ENCODE peak calls at places on chromosomes 13 and 19, in four cellular contexts. One of them, this sample, is unnamed.
A peak's percentile ranks its signal among the peaks of the same experiment; 100 is the strongest.

GRCh38 chr19:32866061-32866460 is 3.5 kb downstream of the SLC7A9 start:
- DNase-seq in HCT116: no peak
- DNase-seq in foreskin fibroblast: no peak
- DNase-seq in IMR-90: no peak
- DNase-seq in this sample: no peak

GRCh38 chr13:112931028-112931934 is 37.7 kb upstream of the MCF2L start:
- DNase-seq in HCT116: peak; percentile 46
- DNase-seq in foreskin fibroblast: peak; percentile 63
- DNase-seq in IMR-90: peak; percentile 76
- DNase-seq in this sample: peak; percentile 44

GRCh38 chr13:37923236-37923635 is 53.7 kb upstream of the TRPC4 start:
- DNase-seq in HCT116: no peak
- DNase-seq in foreskin fibroblast: no peak
- DNase-seq in IMR-90: no peak
- DNase-seq in this sample: no peak

GRCh38 chr19:10510301-10510802 is 6.9 kb downstream of the S1PR5 start:
- DNase-seq in HCT116: no peak
- DNase-seq in foreskin fibroblast: no peak
- DNase-seq in IMR-90: no peak
- DNase-seq in this sample: peak; percentile 27

GRCh38 chr19:2469102-2469914 is 6.6 kb upstream of the GADD45B start:
- DNase-seq in HCT116: peak; percentile 80
- DNase-seq in foreskin fibroblast: peak; percentile 62
- DNase-seq in IMR-90: peak; percentile 78
- DNase-seq in this sample: peak; percentile 24

GRCh38 chr13:94330552-94331071 is 148.9 kb downstream of the DCT start:
- DNase-seq in HCT116: no peak
- DNase-seq in foreskin fibroblast: no peak
- DNase-seq in IMR-90: no peak
- DNase-seq in this sample: no peak

GRCh38 chr19:36775768-36776167 is 3.2 kb upstream of the ZNF850 start:
- DNase-seq in HCT116: no peak
- DNase-seq in foreskin fibroblast: peak; percentile 44
- DNase-seq in IMR-90: no peak
- DNase-seq in this sample: no peak

GRCh38 chr19:28024920-28025319 is 1188.0 kb downstream of the UQCRFS1 start:
- DNase-seq in HCT116: no peak
- DNase-seq in foreskin fibroblast: no peak
- DNase-seq in IMR-90: no peak
- DNase-seq in this sample: no peak

GRCh38 chr13:76992548-76993001 is 694 bp downstream of the CLN5 start:
- DNase-seq in HCT116: no peak
- DNase-seq in foreskin fibroblast: peak; percentile 47
- DNase-seq in IMR-90: peak; percentile 23
- DNase-seq in this sample: no peak

GRCh38 chr13:24243311-24243710 is 66.1 kb upstream of the C1QTNF9 start:
- DNase-seq in HCT116: no peak
- DNase-seq in foreskin fibroblast: peak; percentile 26
- DNase-seq in IMR-90: no peak
- DNase-seq in this sample: no peak

GRCh38 chr13:49625392-49626137 is 2.7 kb upstream of the ARL11 start:
- DNase-seq in HCT116: no peak
- DNase-seq in foreskin fibroblast: peak; percentile 66
- DNase-seq in IMR-90: peak; percentile 6
- DNase-seq in this sample: peak; percentile 2

GRCh38 chr19:44741841-44742352 is 6.6 kb upstream of the BCL3 start:
- DNase-seq in HCT116: peak; percentile 98
- DNase-seq in foreskin fibroblast: peak; percentile 100
- DNase-seq in IMR-90: peak; percentile 100
- DNase-seq in this sample: peak; percentile 99

GRCh38 chr13:91174886-91175501 is 172.5 kb upstream of the MIR17HG start:
- DNase-seq in HCT116: no peak
- DNase-seq in foreskin fibroblast: no peak
- DNase-seq in IMR-90: no peak
- DNase-seq in this sample: no peak

DNA sequence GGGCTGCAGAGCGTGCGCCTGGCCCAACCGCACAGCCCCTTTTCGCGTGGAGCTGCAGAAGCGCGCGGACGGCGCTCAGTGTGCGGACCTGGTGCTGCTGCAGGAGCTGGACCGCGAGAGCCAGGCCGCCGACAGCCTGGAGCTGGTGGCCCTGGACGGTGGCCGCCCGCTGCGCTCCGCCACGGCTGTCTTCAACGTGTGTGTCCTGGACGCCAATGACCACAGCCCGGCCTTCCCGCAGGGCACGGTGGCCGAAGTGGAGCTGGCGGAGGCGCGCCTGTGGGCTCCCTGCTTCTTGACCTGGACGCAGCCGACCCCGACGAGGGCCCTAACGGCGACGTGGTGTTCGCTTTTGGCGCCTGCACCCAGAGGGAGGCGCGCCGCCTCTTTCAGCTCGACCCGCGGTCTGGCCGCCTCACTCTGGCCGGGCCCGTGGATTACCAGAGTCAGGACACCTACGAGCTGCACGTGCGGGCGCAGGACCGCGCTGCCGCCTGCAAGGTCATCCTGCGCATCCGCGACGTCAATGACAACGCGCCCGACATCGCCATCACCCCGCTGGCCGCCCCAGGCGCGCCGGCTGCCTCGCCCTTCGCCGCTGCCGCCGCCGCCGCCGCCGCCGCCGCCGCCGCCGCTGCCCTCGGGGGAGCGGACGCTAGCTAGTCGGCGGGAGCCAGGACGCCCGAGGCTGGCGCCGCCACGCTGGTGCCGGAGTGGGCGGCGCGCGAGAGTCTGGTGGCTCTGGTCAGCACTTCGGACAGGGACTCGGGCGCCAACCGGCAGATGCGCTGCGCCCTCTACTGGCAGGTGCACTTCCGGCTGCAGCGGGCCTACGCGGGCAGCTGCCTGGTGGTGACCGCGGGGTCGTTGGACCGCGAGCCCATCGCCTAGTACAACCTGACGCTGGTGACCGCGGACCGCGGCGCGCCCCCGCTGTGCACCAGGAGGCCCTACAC is 172.2 kb downstream of the OLFM4 start:
- DNase-seq in HCT116: no peak
- DNase-seq in foreskin fibroblast: peak; percentile 1
- DNase-seq in IMR-90: peak; percentile 1
- DNase-seq in this sample: no peak
- TF ChIP-seq CTCF in HCT116: no peak
- TF ChIP-seq CTCF in foreskin fibroblast: peak; percentile 11
- TF ChIP-seq CTCF in IMR-90: peak; percentile 46
- TF ChIP-seq CTCF in this sample: no peak

GRCh38 chr19:14139944-14140343 is 3.6 kb upstream of the ASF1B start:
- DNase-seq in HCT116: no peak
- DNase-seq in foreskin fibroblast: peak; percentile 77
- DNase-seq in IMR-90: no peak
- DNase-seq in this sample: no peak

GRCh38 chr19:14135355-14135754 is 1.0 kb downstream of the ASF1B start:
- DNase-seq in HCT116: no peak
- DNase-seq in foreskin fibroblast: no peak
- DNase-seq in IMR-90: no peak
- DNase-seq in this sample: no peak

GRCh38 chr19:14138576-14139265 is 2.3 kb upstream of the ASF1B start:
- DNase-seq in HCT116: no peak
- DNase-seq in foreskin fibroblast: peak; percentile 52
- DNase-seq in IMR-90: peak; percentile 78
- DNase-seq in this sample: no peak

GRCh38 chr19:14135985-14136508 is 342 bp downstream of the ASF1B start:
- DNase-seq in HCT116: no peak
- DNase-seq in foreskin fibroblast: no peak
- DNase-seq in IMR-90: no peak
- DNase-seq in this sample: no peak

GRCh38 chr19:14136509-14137281 is at the start of gene ASF1B:
- DNase-seq in HCT116: peak; percentile 100
- DNase-seq in foreskin fibroblast: peak; percentile 100
- DNase-seq in IMR-90: peak; percentile 100
- DNase-seq in this sample: peak; percentile 95
- TF ChIP-seq CTCF in HCT116: peak; percentile 51
- TF ChIP-seq CTCF in foreskin fibroblast: peak; percentile 81
- TF ChIP-seq CTCF in IMR-90: peak; percentile 98
- TF ChIP-seq CTCF in this sample: peak; percentile 18

DNA sequence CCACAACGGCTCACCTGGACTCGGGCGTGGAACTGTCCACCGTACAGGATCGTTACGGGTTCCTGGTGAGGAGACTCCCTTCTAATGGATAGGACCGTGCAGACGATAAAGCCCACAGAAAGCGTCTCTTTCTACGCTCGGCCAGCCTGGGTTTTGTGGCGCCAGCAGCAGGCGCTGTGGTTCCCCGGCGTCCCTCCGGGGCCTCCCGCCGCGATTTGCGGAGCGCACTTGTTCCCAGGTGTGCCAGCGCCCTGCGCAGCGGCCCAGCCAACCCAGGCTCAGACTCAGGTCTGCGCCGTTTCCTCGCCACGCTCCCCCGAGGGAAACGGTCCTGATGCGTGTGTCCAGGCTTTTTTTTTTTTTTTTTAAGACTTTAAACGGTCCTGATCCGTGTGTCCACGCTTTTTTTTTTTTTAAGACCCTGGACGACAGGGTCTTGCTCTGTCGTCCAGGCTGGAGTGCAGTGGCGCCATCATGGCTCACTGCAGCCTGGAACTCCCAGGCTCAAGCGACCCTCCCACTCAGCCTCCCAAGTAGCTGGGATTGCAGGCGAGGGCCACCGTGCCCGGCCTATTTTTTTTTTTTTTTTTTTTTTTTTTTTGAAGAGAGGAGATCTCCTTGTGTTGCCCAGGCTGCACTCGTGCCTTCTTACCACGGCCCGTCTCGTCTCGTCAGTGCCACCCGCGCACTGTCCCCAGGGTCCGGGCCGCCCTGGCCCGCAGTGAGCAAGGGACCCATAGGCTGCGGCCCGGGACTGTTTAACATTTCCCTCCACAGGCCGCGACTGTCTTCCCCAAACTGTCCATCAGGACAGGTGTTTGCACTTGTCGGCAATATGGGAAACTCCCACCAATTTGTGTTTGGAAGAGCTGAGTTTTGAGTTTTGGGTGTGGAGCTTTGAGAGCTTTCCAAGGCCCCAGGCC is 23.8 kb downstream of the GJA3 start:
- DNase-seq in HCT116: no peak
- DNase-seq in foreskin fibroblast: peak; percentile 65
- DNase-seq in IMR-90: no peak
- DNase-seq in this sample: peak; percentile 71
- TF ChIP-seq CTCF in HCT116: peak; percentile 49
- TF ChIP-seq CTCF in foreskin fibroblast: peak; percentile 39
- TF ChIP-seq CTCF in IMR-90: peak; percentile 23
- TF ChIP-seq CTCF in this sample: no peak

GRCh38 chr13:44403720-44404063 is 30.1 kb downstream of the SERP2 start:
- DNase-seq in HCT116: no peak
- DNase-seq in foreskin fibroblast: no peak
- DNase-seq in IMR-90: no peak
- DNase-seq in this sample: no peak

GRCh38 chr13:44407379-44407778 is 33.8 kb downstream of the SERP2 start:
- DNase-seq in HCT116: no peak
- DNase-seq in foreskin fibroblast: no peak
- DNase-seq in IMR-90: no peak
- DNase-seq in this sample: no peak

GRCh38 chr13:44406617-44407016 is 33.0 kb downstream of the SERP2 start:
- DNase-seq in HCT116: no peak
- DNase-seq in foreskin fibroblast: no peak
- DNase-seq in IMR-90: no peak
- DNase-seq in this sample: no peak

GRCh38 chr13:44402902-44403719 is 29.5 kb downstream of the SERP2 start:
- DNase-seq in HCT116: no peak
- DNase-seq in foreskin fibroblast: no peak
- DNase-seq in IMR-90: no peak
- DNase-seq in this sample: peak; percentile 42

GRCh38 chr13:44404261-44405139 is 30.9 kb downstream of the SERP2 start:
- DNase-seq in HCT116: no peak
- DNase-seq in foreskin fibroblast: no peak
- DNase-seq in IMR-90: no peak
- DNase-seq in this sample: no peak
- TF ChIP-seq CTCF in HCT116: no peak
- TF ChIP-seq CTCF in foreskin fibroblast: no peak
- TF ChIP-seq CTCF in IMR-90: no peak
- TF ChIP-seq CTCF in this sample: no peak

GRCh38 chr19:49017666-49018351 is 918 bp upstream of the LHB start:
- DNase-seq in HCT116: peak; percentile 60
- DNase-seq in foreskin fibroblast: peak; percentile 81
- DNase-seq in IMR-90: peak; percentile 45
- DNase-seq in this sample: peak; percentile 76
- TF ChIP-seq CTCF in HCT116: peak; percentile 47
- TF ChIP-seq CTCF in foreskin fibroblast: peak; percentile 39
- TF ChIP-seq CTCF in IMR-90: peak; percentile 60
- TF ChIP-seq CTCF in this sample: peak; percentile 60

DNA sequence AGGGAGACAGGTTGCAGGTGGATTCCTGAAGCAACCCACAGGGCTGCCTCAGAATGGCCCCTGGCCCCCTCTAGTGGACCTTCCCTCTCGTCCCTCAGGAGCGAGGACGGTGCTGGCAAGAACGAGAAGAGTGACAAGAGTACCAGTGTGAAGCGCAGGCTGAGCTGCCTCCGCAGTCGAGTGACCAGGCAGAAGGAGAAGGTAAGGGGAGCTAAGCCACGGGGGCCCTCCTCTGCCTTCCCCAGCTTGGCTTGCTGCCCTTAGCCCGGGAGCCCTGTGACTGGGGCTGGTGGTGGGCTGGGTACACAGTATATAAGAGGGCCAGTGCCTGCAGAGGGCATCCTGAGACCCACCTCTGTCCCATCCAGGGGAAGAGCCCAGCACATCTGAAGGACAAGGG is 34.0 kb downstream of the ARHGEF18 start:
- DNase-seq in HCT116: no peak
- DNase-seq in foreskin fibroblast: no peak
- DNase-seq in IMR-90: no peak
- DNase-seq in this sample: no peak
- TF ChIP-seq CTCF in HCT116: no peak
- TF ChIP-seq CTCF in foreskin fibroblast: no peak
- TF ChIP-seq CTCF in IMR-90: no peak
- TF ChIP-seq CTCF in this sample: no peak

GRCh38 chr13:39364797-39365468 is 238.1 kb downstream of the LHFPL6 start:
- DNase-seq in HCT116: peak; percentile 0
- DNase-seq in foreskin fibroblast: peak; percentile 68
- DNase-seq in IMR-90: peak; percentile 48
- DNase-seq in this sample: peak; percentile 2
- TF ChIP-seq CTCF in HCT116: no peak
- TF ChIP-seq CTCF in foreskin fibroblast: no peak
- TF ChIP-seq CTCF in IMR-90: no peak
- TF ChIP-seq CTCF in this sample: no peak

This sample was measured in Calu3.